ENCODE peak calls at places on chromosomes 5 and 9, in nine cellular contexts. One of them, this sample, is unnamed.

GRCh38 chr9:137752426-137752825 is 125.2 kb upstream of the CACNA1B start:
- DNase-seq in GM04504: no peak
- DNase-seq in foreskin melanocyte: no peak
- DNase-seq in non-pigmented ciliary epithelial cell: no peak
- DNase-seq in tibial artery: no peak
- DNase-seq in WTC11: no peak
- DNase-seq in iPS-NIHi11: no peak
- DNase-seq in erythroblast: no peak
- DNase-seq in A172: no peak
- DNase-seq in this sample: no peak

GRCh38 chr9:134378901-134379338 is 52.7 kb downstream of the RXRA start:
- DNase-seq in A172: peak
- DNase-seq in WTC11: no peak
- DNase-seq in non-pigmented ciliary epithelial cell: no peak
- DNase-seq in foreskin melanocyte: no peak
- DNase-seq in iPS-NIHi11: peak
- DNase-seq in tibial artery: no peak
- DNase-seq in erythroblast: no peak
- DNase-seq in GM04504: peak
- DNase-seq in this sample: peak

GRCh38 chr9:102840356-102840755 is 154.8 kb upstream of the CYLC2 start:
- DNase-seq in tibial artery: no peak
- DNase-seq in non-pigmented ciliary epithelial cell: no peak
- DNase-seq in foreskin melanocyte: no peak
- DNase-seq in GM04504: no peak
- DNase-seq in iPS-NIHi11: no peak
- DNase-seq in erythroblast: no peak
- DNase-seq in WTC11: no peak
- DNase-seq in A172: no peak
- DNase-seq in this sample: no peak

GRCh38 chr5:14143509-14143842 is 334 bp downstream of the TRIO start:
- DNase-seq in iPS-NIHi11: peak
- DNase-seq in A172: no peak
- DNase-seq in WTC11: no peak
- DNase-seq in tibial artery: no peak
- DNase-seq in GM04504: no peak
- DNase-seq in erythroblast: no peak
- DNase-seq in foreskin melanocyte: no peak
- DNase-seq in non-pigmented ciliary epithelial cell: no peak
- DNase-seq in this sample: no peak

GRCh38 chr5:142717582-142718215 is 31.8 kb upstream of the FGF1 start:
- DNase-seq in GM04504: peak
- DNase-seq in non-pigmented ciliary epithelial cell: no peak
- DNase-seq in foreskin melanocyte: peak
- DNase-seq in WTC11: no peak
- DNase-seq in A172: peak
- DNase-seq in tibial artery: no peak
- DNase-seq in erythroblast: no peak
- DNase-seq in iPS-NIHi11: peak
- DNase-seq in this sample: peak

GRCh38 chr9:18014556-18014955 is 435.7 kb downstream of the SH3GL2 start:
- DNase-seq in foreskin melanocyte: no peak
- DNase-seq in WTC11: no peak
- DNase-seq in erythroblast: no peak
- DNase-seq in tibial artery: no peak
- DNase-seq in GM04504: no peak
- DNase-seq in A172: no peak
- DNase-seq in non-pigmented ciliary epithelial cell: no peak
- DNase-seq in iPS-NIHi11: no peak
- DNase-seq in this sample: no peak

GRCh38 chr5:67028371-67028770 is 168.2 kb downstream of the CD180 start:
- DNase-seq in A172: no peak
- DNase-seq in erythroblast: no peak
- DNase-seq in non-pigmented ciliary epithelial cell: no peak
- DNase-seq in iPS-NIHi11: no peak
- DNase-seq in tibial artery: no peak
- DNase-seq in foreskin melanocyte: no peak
- DNase-seq in GM04504: no peak
- DNase-seq in WTC11: no peak
- DNase-seq in this sample: no peak

GRCh38 chr5:141973871-141974595 is 5.1 kb downstream of the RNF14 start:
- DNase-seq in iPS-NIHi11: no peak
- DNase-seq in foreskin melanocyte: no peak
- DNase-seq in non-pigmented ciliary epithelial cell: peak
- DNase-seq in GM04504: no peak
- DNase-seq in A172: peak
- DNase-seq in erythroblast: no peak
- DNase-seq in WTC11: no peak
- DNase-seq in tibial artery: no peak
- DNase-seq in this sample: no peak

GRCh38 chr5:14900661-14901461 is 29.3 kb upstream of the ANKH start:
- DNase-seq in iPS-NIHi11: no peak
- DNase-seq in non-pigmented ciliary epithelial cell: no peak
- DNase-seq in WTC11: no peak
- DNase-seq in A172: no peak
- DNase-seq in erythroblast: no peak
- DNase-seq in tibial artery: no peak
- DNase-seq in GM04504: peak
- DNase-seq in foreskin melanocyte: no peak
- DNase-seq in this sample: peak

GRCh38 chr9:97714435-97714834 is 17.3 kb upstream of the XPA start:
- DNase-seq in A172: peak
- DNase-seq in non-pigmented ciliary epithelial cell: no peak
- DNase-seq in erythroblast: no peak
- DNase-seq in iPS-NIHi11: no peak
- DNase-seq in foreskin melanocyte: no peak
- DNase-seq in tibial artery: no peak
- DNase-seq in GM04504: peak
- DNase-seq in WTC11: no peak
- DNase-seq in this sample: no peak

GRCh38 chr9:107584944-107585343 is 95.4 kb upstream of the KLF4 start:
- DNase-seq in WTC11: no peak
- DNase-seq in erythroblast: no peak
- DNase-seq in A172: no peak
- DNase-seq in non-pigmented ciliary epithelial cell: no peak
- DNase-seq in GM04504: no peak
- DNase-seq in iPS-NIHi11: no peak
- DNase-seq in tibial artery: no peak
- DNase-seq in foreskin melanocyte: no peak
- DNase-seq in this sample: no peak

GRCh38 chr5:177575488-177575887 is 16.5 kb upstream of the TMED9 start:
- DNase-seq in non-pigmented ciliary epithelial cell: no peak
- DNase-seq in WTC11: no peak
- DNase-seq in A172: no peak
- DNase-seq in iPS-NIHi11: no peak
- DNase-seq in erythroblast: no peak
- DNase-seq in foreskin melanocyte: no peak
- DNase-seq in GM04504: no peak
- DNase-seq in tibial artery: no peak
- DNase-seq in this sample: no peak

GRCh38 chr9:6068983-6069382 is 53.6 kb upstream of the RANBP6 start:
- DNase-seq in WTC11: no peak
- DNase-seq in foreskin melanocyte: no peak
- DNase-seq in A172: no peak
- DNase-seq in GM04504: no peak
- DNase-seq in non-pigmented ciliary epithelial cell: no peak
- DNase-seq in erythroblast: no peak
- DNase-seq in iPS-NIHi11: no peak
- DNase-seq in tibial artery: no peak
- DNase-seq in this sample: no peak

GRCh38 chr5:156036640-156037039 is 290.3 kb upstream of the SGCD start:
- DNase-seq in GM04504: peak
- DNase-seq in WTC11: no peak
- DNase-seq in erythroblast: no peak
- DNase-seq in iPS-NIHi11: no peak
- DNase-seq in A172: no peak
- DNase-seq in foreskin melanocyte: no peak
- DNase-seq in tibial artery: no peak
- DNase-seq in non-pigmented ciliary epithelial cell: no peak
- DNase-seq in this sample: no peak

GRCh38 chr9:77575785-77576184 is 72.3 kb downstream of the GNA14 start:
- DNase-seq in tibial artery: no peak
- DNase-seq in A172: peak
- DNase-seq in foreskin melanocyte: no peak
- DNase-seq in erythroblast: peak
- DNase-seq in iPS-NIHi11: peak
- DNase-seq in GM04504: no peak
- DNase-seq in WTC11: peak
- DNase-seq in non-pigmented ciliary epithelial cell: no peak
- DNase-seq in this sample: no peak

GRCh38 chr5:93477791-93478190 is 103.2 kb downstream of the NR2F1-AS1 start:
- DNase-seq in iPS-NIHi11: no peak
- DNase-seq in erythroblast: no peak
- DNase-seq in A172: no peak
- DNase-seq in foreskin melanocyte: no peak
- DNase-seq in GM04504: no peak
- DNase-seq in non-pigmented ciliary epithelial cell: no peak
- DNase-seq in WTC11: no peak
- DNase-seq in tibial artery: no peak
- DNase-seq in this sample: no peak

GRCh38 chr5:115098041-115098702 is 71.5 kb downstream of the TRIM36 start:
- DNase-seq in foreskin melanocyte: peak
- DNase-seq in A172: peak
- DNase-seq in tibial artery: no peak
- DNase-seq in iPS-NIHi11: peak
- DNase-seq in GM04504: peak
- DNase-seq in non-pigmented ciliary epithelial cell: peak
- DNase-seq in WTC11: no peak
- DNase-seq in erythroblast: peak
- DNase-seq in this sample: peak

GRCh38 chr5:318341-318897 is 3.1 kb upstream of the AHRR start:
- DNase-seq in foreskin melanocyte: no peak
- DNase-seq in erythroblast: no peak
- DNase-seq in non-pigmented ciliary epithelial cell: no peak
- DNase-seq in WTC11: no peak
- DNase-seq in GM04504: peak
- DNase-seq in tibial artery: no peak
- DNase-seq in iPS-NIHi11: no peak
- DNase-seq in A172: peak
- DNase-seq in this sample: no peak

GRCh38 chr9:22170162-22170932 is 161.2 kb upstream of the CDKN2B start:
- DNase-seq in foreskin melanocyte: no peak
- DNase-seq in tibial artery: no peak
- DNase-seq in GM04504: peak
- DNase-seq in non-pigmented ciliary epithelial cell: no peak
- DNase-seq in A172: no peak
- DNase-seq in erythroblast: no peak
- DNase-seq in iPS-NIHi11: no peak
- DNase-seq in WTC11: no peak
- DNase-seq in this sample: no peak

GRCh38 chr5:55176176-55176818 is 3.3 kb upstream of the CDC20B start:
- DNase-seq in erythroblast: peak
- DNase-seq in tibial artery: no peak
- DNase-seq in A172: peak
- DNase-seq in non-pigmented ciliary epithelial cell: no peak
- DNase-seq in GM04504: no peak
- DNase-seq in foreskin melanocyte: no peak
- DNase-seq in WTC11: peak
- DNase-seq in iPS-NIHi11: peak
- DNase-seq in this sample: peak

GRCh38 chr9:121765021-121765950 is 113.9 kb downstream of the DAB2IP start:
- DNase-seq in WTC11: no peak
- DNase-seq in non-pigmented ciliary epithelial cell: no peak
- DNase-seq in foreskin melanocyte: peak
- DNase-seq in iPS-NIHi11: no peak
- DNase-seq in erythroblast: no peak
- DNase-seq in tibial artery: peak
- DNase-seq in GM04504: no peak
- DNase-seq in A172: peak
- DNase-seq in this sample: peak

GRCh38 chr5:82564963-82565362 is 286.8 kb upstream of the RPS23 start:
- DNase-seq in non-pigmented ciliary epithelial cell: no peak
- DNase-seq in WTC11: no peak
- DNase-seq in GM04504: no peak
- DNase-seq in erythroblast: no peak
- DNase-seq in iPS-NIHi11: no peak
- DNase-seq in A172: no peak
- DNase-seq in tibial artery: no peak
- DNase-seq in foreskin melanocyte: no peak
- DNase-seq in this sample: no peak

GRCh38 chr9:85248514-85249312 is 493.0 kb downstream of the AGTPBP1 start:
- DNase-seq in non-pigmented ciliary epithelial cell: no peak
- DNase-seq in erythroblast: no peak
- DNase-seq in GM04504: peak
- DNase-seq in WTC11: no peak
- DNase-seq in iPS-NIHi11: no peak
- DNase-seq in tibial artery: no peak
- DNase-seq in A172: no peak
- DNase-seq in foreskin melanocyte: peak
- DNase-seq in this sample: peak

GRCh38 chr5:178438746-178439260 is 151.4 kb downstream of the COL23A1 start:
- DNase-seq in tibial artery: no peak
- DNase-seq in iPS-NIHi11: no peak
- DNase-seq in WTC11: no peak
- DNase-seq in A172: no peak
- DNase-seq in foreskin melanocyte: no peak
- DNase-seq in GM04504: no peak
- DNase-seq in erythroblast: no peak
- DNase-seq in non-pigmented ciliary epithelial cell: no peak
- DNase-seq in this sample: no peak

GRCh38 chr5:14853685-14854084 is 17.9 kb downstream of the ANKH start:
- DNase-seq in GM04504: no peak
- DNase-seq in erythroblast: no peak
- DNase-seq in iPS-NIHi11: no peak
- DNase-seq in tibial artery: no peak
- DNase-seq in A172: no peak
- DNase-seq in foreskin melanocyte: no peak
- DNase-seq in non-pigmented ciliary epithelial cell: no peak
- DNase-seq in WTC11: no peak
- DNase-seq in this sample: no peak

GRCh38 chr5:133842846-133843725 is 125.3 kb downstream of the C5orf15 start:
- DNase-seq in GM04504: no peak
- DNase-seq in foreskin melanocyte: no peak
- DNase-seq in WTC11: no peak
- DNase-seq in iPS-NIHi11: no peak
- DNase-seq in erythroblast: no peak
- DNase-seq in tibial artery: peak
- DNase-seq in non-pigmented ciliary epithelial cell: no peak
- DNase-seq in A172: peak
- DNase-seq in this sample: no peak

GRCh38 chr5:7094626-7095025 is 301.3 kb upstream of the ADCY2 start:
- DNase-seq in GM04504: no peak
- DNase-seq in foreskin melanocyte: no peak
- DNase-seq in WTC11: peak
- DNase-seq in tibial artery: no peak
- DNase-seq in erythroblast: no peak
- DNase-seq in A172: peak
- DNase-seq in non-pigmented ciliary epithelial cell: no peak
- DNase-seq in iPS-NIHi11: peak
- DNase-seq in this sample: peak

GRCh38 chr9:121699271-121700164 is 48.1 kb downstream of the DAB2IP start:
- DNase-seq in WTC11: peak
- DNase-seq in A172: peak
- DNase-seq in iPS-NIHi11: no peak
- DNase-seq in foreskin melanocyte: no peak
- DNase-seq in tibial artery: no peak
- DNase-seq in erythroblast: no peak
- DNase-seq in GM04504: no peak
- DNase-seq in non-pigmented ciliary epithelial cell: no peak
- DNase-seq in this sample: no peak

GRCh38 chr5:126615286-126615685 is 14.5 kb downstream of the PHAX start:
- DNase-seq in GM04504: no peak
- DNase-seq in A172: no peak
- DNase-seq in non-pigmented ciliary epithelial cell: no peak
- DNase-seq in tibial artery: no peak
- DNase-seq in erythroblast: no peak
- DNase-seq in iPS-NIHi11: no peak
- DNase-seq in WTC11: no peak
- DNase-seq in foreskin melanocyte: no peak
- DNase-seq in this sample: no peak

GRCh38 chr9:129333961-129334743 is 156.1 kb upstream of the IER5L start:
- DNase-seq in GM04504: peak
- DNase-seq in iPS-NIHi11: peak
- DNase-seq in foreskin melanocyte: peak
- DNase-seq in A172: peak
- DNase-seq in tibial artery: peak
- DNase-seq in WTC11: peak
- DNase-seq in non-pigmented ciliary epithelial cell: peak
- DNase-seq in erythroblast: no peak
- DNase-seq in this sample: peak

GRCh38 chr5:5616247-5616895 is 193.9 kb downstream of the ICE1 start:
- DNase-seq in iPS-NIHi11: no peak
- DNase-seq in erythroblast: no peak
- DNase-seq in tibial artery: no peak
- DNase-seq in non-pigmented ciliary epithelial cell: no peak
- DNase-seq in WTC11: no peak
- DNase-seq in GM04504: no peak
- DNase-seq in A172: no peak
- DNase-seq in foreskin melanocyte: no peak
- DNase-seq in this sample: peak

This sample was measured in ELF-1.